ENCODE peak calls at places on chromosomes 5 and 9, in five cellular contexts. One of them, this sample, is unnamed.
A peak's percentile ranks its signal among the peaks of the same experiment; 100 is the strongest.

GRCh38 chr5:134851307-134851923 is 5.6 kb downstream of the C5orf24 start:
- DNase-seq in nephron progenitor cell: no peak
- DNase-seq in cardiac fibroblast: peak; percentile 74
- DNase-seq in GM06990: no peak
- DNase-seq in choroid plexus epithelial cell: peak; percentile 75
- DNase-seq in this sample: no peak

GRCh38 chr5:154358410-154359221 is 87.2 kb upstream of the SAP30L start:
- DNase-seq in choroid plexus epithelial cell: no peak
- DNase-seq in cardiac fibroblast: no peak
- DNase-seq in GM06990: no peak
- DNase-seq in nephron progenitor cell: no peak
- DNase-seq in this sample: no peak

GRCh38 chr5:146098047-146098446 is 7.3 kb downstream of the PLAC8L1 start:
- DNase-seq in nephron progenitor cell: no peak
- DNase-seq in choroid plexus epithelial cell: no peak
- DNase-seq in cardiac fibroblast: no peak
- DNase-seq in GM06990: no peak
- DNase-seq in this sample: no peak

GRCh38 chr5:135700731-135701130 is 121.9 kb upstream of the CXCL14 start:
- DNase-seq in nephron progenitor cell: no peak
- DNase-seq in cardiac fibroblast: no peak
- DNase-seq in choroid plexus epithelial cell: no peak
- DNase-seq in GM06990: no peak
- DNase-seq in this sample: no peak

GRCh38 chr9:69674741-69675438 is 2.7 kb upstream of the APBA1 start:
- DNase-seq in cardiac fibroblast: peak; percentile 93
- DNase-seq in GM06990: no peak
- DNase-seq in choroid plexus epithelial cell: peak; percentile 56
- DNase-seq in nephron progenitor cell: no peak
- DNase-seq in this sample: peak; percentile 68

GRCh38 chr9:124399323-124399962 is 15.8 kb downstream of the PSMB7 start:
- DNase-seq in nephron progenitor cell: no peak
- DNase-seq in GM06990: no peak
- DNase-seq in choroid plexus epithelial cell: peak; percentile 49
- DNase-seq in cardiac fibroblast: peak; percentile 45
- DNase-seq in this sample: no peak

GRCh38 chr9:82332018-82332773 is 343.6 kb downstream of the SPATA31D1 start:
- DNase-seq in choroid plexus epithelial cell: peak; percentile 83
- DNase-seq in cardiac fibroblast: peak; percentile 82
- DNase-seq in nephron progenitor cell: no peak
- DNase-seq in GM06990: no peak
- DNase-seq in this sample: peak; percentile 41

GRCh38 chr5:153256-153655 is 38.0 kb upstream of the LRRC14B start:
- DNase-seq in cardiac fibroblast: peak; percentile 61
- DNase-seq in GM06990: no peak
- DNase-seq in choroid plexus epithelial cell: peak; percentile 48
- DNase-seq in nephron progenitor cell: no peak
- DNase-seq in this sample: no peak

GRCh38 chr9:132670359-132670815 is at the start of gene GTF3C4:
- DNase-seq in nephron progenitor cell: peak; percentile 90
- DNase-seq in GM06990: peak; percentile 84
- DNase-seq in cardiac fibroblast: peak; percentile 82
- DNase-seq in choroid plexus epithelial cell: peak; percentile 79
- DNase-seq in this sample: peak; percentile 38

GRCh38 chr9:90836396-90837080 is 34.9 kb downstream of the SYK start:
- DNase-seq in GM06990: no peak
- DNase-seq in cardiac fibroblast: no peak
- DNase-seq in choroid plexus epithelial cell: peak; percentile 1
- DNase-seq in nephron progenitor cell: no peak
- DNase-seq in this sample: no peak

DNA sequence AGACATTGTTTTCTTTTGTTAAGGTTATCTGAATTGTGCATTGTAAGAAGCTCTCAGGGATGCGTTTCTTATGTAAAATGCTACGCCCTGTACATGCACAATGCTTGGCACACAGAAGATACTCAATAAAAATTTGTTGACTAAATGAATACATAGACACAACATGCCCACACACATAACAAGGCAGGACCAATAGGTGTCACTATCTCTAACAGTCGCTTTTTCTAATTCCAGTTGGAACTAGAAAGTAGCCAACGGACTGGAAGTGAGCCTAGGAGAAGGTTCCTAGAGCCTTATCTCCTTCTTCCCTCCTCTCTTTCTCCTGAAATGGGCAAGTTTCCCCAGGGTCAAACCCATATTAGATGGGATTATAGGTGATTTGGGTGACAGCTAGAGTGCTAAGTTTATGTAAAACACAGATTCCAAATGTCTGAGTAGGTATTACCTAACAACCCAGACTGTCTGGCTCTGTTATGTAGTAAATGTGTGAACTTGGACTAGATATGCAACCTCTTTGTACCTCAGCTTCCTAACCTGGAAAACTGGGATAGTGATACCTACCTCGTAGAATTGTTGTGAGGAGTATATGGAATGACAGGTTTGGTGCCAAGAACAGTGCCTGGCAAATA is 603.0 kb downstream of the RAB3C start:
- DNase-seq in cardiac fibroblast: no peak
- DNase-seq in nephron progenitor cell: no peak
- DNase-seq in choroid plexus epithelial cell: no peak
- DNase-seq in GM06990: no peak
- DNase-seq in this sample: no peak
- TF ChIP-seq CTCF in cardiac fibroblast: no peak
- TF ChIP-seq CTCF in nephron progenitor cell: no peak
- TF ChIP-seq CTCF in choroid plexus epithelial cell: no peak
- TF ChIP-seq CTCF in GM06990: peak; percentile 27
- TF ChIP-seq CTCF in this sample: no peak

GRCh38 chr9:34010979-34011378 is 37.7 kb downstream of the UBAP2 start:
- DNase-seq in GM06990: no peak
- DNase-seq in nephron progenitor cell: no peak
- DNase-seq in cardiac fibroblast: peak; percentile 33
- DNase-seq in choroid plexus epithelial cell: peak; percentile 30
- DNase-seq in this sample: no peak
- TF ChIP-seq CTCF in GM06990: peak; percentile 28
- TF ChIP-seq CTCF in nephron progenitor cell: no peak
- TF ChIP-seq CTCF in cardiac fibroblast: no peak
- TF ChIP-seq CTCF in choroid plexus epithelial cell: peak; percentile 38
- TF ChIP-seq CTCF in this sample: peak; percentile 24

DNA sequence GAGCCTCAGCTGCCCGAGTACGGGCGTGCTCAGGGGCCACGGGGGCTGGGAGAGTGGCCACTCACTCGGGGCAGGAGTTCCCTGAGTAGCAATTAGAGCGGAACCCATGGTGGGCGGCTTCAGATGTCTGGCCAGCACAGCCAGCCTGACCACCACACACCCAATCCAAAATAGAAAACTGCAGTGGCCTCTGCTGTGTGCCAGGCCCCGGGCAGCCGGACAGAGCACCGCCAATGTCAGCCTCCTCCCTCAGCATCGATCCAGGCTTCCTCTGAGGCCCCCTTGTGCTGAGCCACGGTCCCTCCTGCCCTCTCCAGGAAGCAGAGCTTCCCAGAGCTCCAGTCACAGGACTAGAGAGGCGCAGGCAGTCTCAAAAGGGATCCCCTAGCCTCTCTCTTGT is 2.7 kb downstream of the ADAMTS2 start:
- DNase-seq in nephron progenitor cell: peak; percentile 50
- DNase-seq in GM06990: no peak
- DNase-seq in choroid plexus epithelial cell: peak; percentile 60
- DNase-seq in cardiac fibroblast: peak; percentile 68
- DNase-seq in this sample: peak; percentile 57
- TF ChIP-seq CTCF in nephron progenitor cell: no peak
- TF ChIP-seq CTCF in GM06990: no peak
- TF ChIP-seq CTCF in choroid plexus epithelial cell: peak; percentile 70
- TF ChIP-seq CTCF in cardiac fibroblast: peak; percentile 67
- TF ChIP-seq CTCF in this sample: peak; percentile 87

GRCh38 chr9:119375892-119376291 is 6.7 kb upstream of the BRINP1 start:
- DNase-seq in GM06990: no peak
- DNase-seq in nephron progenitor cell: peak; percentile 51
- DNase-seq in cardiac fibroblast: peak; percentile 17
- DNase-seq in choroid plexus epithelial cell: peak; percentile 25
- DNase-seq in this sample: no peak
- TF ChIP-seq CTCF in GM06990: peak; percentile 48
- TF ChIP-seq CTCF in nephron progenitor cell: peak; percentile 58
- TF ChIP-seq CTCF in cardiac fibroblast: no peak
- TF ChIP-seq CTCF in choroid plexus epithelial cell: peak; percentile 25
- TF ChIP-seq CTCF in this sample: peak; percentile 18

GRCh38 chr5:10476878-10477277 is 35.2 kb downstream of the ROPN1L start:
- DNase-seq in nephron progenitor cell: no peak
- DNase-seq in GM06990: no peak
- DNase-seq in cardiac fibroblast: no peak
- DNase-seq in choroid plexus epithelial cell: no peak
- DNase-seq in this sample: no peak

GRCh38 chr5:10479226-10479721 is 37.6 kb downstream of the ROPN1L start:
- DNase-seq in nephron progenitor cell: no peak
- DNase-seq in GM06990: no peak
- DNase-seq in choroid plexus epithelial cell: peak; percentile 76
- DNase-seq in cardiac fibroblast: peak; percentile 80
- DNase-seq in this sample: peak; percentile 24

GRCh38 chr5:10474521-10475075 is 32.9 kb downstream of the ROPN1L start:
- DNase-seq in choroid plexus epithelial cell: no peak
- DNase-seq in GM06990: no peak
- DNase-seq in cardiac fibroblast: peak; percentile 39
- DNase-seq in nephron progenitor cell: no peak
- DNase-seq in this sample: peak; percentile 80

GRCh38 chr5:10478436-10478835 is 36.8 kb downstream of the ROPN1L start:
- DNase-seq in GM06990: no peak
- DNase-seq in choroid plexus epithelial cell: peak; percentile 27
- DNase-seq in nephron progenitor cell: no peak
- DNase-seq in cardiac fibroblast: peak; percentile 36
- DNase-seq in this sample: no peak

GRCh38 chr5:10475931-10476687 is 34.4 kb downstream of the ROPN1L start:
- DNase-seq in nephron progenitor cell: no peak
- DNase-seq in GM06990: no peak
- DNase-seq in choroid plexus epithelial cell: no peak
- DNase-seq in cardiac fibroblast: no peak
- DNase-seq in this sample: no peak
- TF ChIP-seq CTCF in nephron progenitor cell: no peak
- TF ChIP-seq CTCF in GM06990: no peak
- TF ChIP-seq CTCF in choroid plexus epithelial cell: no peak
- TF ChIP-seq CTCF in cardiac fibroblast: no peak
- TF ChIP-seq CTCF in this sample: no peak

GRCh38 chr5:31682847-31683246 is 43.9 kb downstream of the PDZD2 start:
- DNase-seq in cardiac fibroblast: no peak
- DNase-seq in nephron progenitor cell: peak; percentile 20
- DNase-seq in GM06990: no peak
- DNase-seq in choroid plexus epithelial cell: no peak
- DNase-seq in this sample: no peak

GRCh38 chr5:31675472-31675871 is 36.5 kb downstream of the PDZD2 start:
- DNase-seq in choroid plexus epithelial cell: no peak
- DNase-seq in GM06990: no peak
- DNase-seq in cardiac fibroblast: no peak
- DNase-seq in nephron progenitor cell: no peak
- DNase-seq in this sample: no peak

GRCh38 chr5:31678180-31678579 is 39.2 kb downstream of the PDZD2 start:
- DNase-seq in GM06990: no peak
- DNase-seq in nephron progenitor cell: no peak
- DNase-seq in choroid plexus epithelial cell: no peak
- DNase-seq in cardiac fibroblast: no peak
- DNase-seq in this sample: no peak

GRCh38 chr5:31680528-31680927 is 41.6 kb downstream of the PDZD2 start:
- DNase-seq in GM06990: no peak
- DNase-seq in choroid plexus epithelial cell: no peak
- DNase-seq in nephron progenitor cell: no peak
- DNase-seq in cardiac fibroblast: no peak
- DNase-seq in this sample: no peak
- TF ChIP-seq CTCF in GM06990: no peak
- TF ChIP-seq CTCF in choroid plexus epithelial cell: no peak
- TF ChIP-seq CTCF in nephron progenitor cell: no peak
- TF ChIP-seq CTCF in cardiac fibroblast: no peak
- TF ChIP-seq CTCF in this sample: no peak

GRCh38 chr5:81829242-81829641 is 78.3 kb upstream of the SSBP2 start:
- DNase-seq in nephron progenitor cell: no peak
- DNase-seq in cardiac fibroblast: no peak
- DNase-seq in GM06990: no peak
- DNase-seq in choroid plexus epithelial cell: no peak
- DNase-seq in this sample: no peak
- TF ChIP-seq CTCF in nephron progenitor cell: no peak
- TF ChIP-seq CTCF in cardiac fibroblast: no peak
- TF ChIP-seq CTCF in GM06990: no peak
- TF ChIP-seq CTCF in choroid plexus epithelial cell: no peak
- TF ChIP-seq CTCF in this sample: no peak

GRCh38 chr5:42338136-42338535 is 85.1 kb upstream of the GHR start:
- DNase-seq in nephron progenitor cell: no peak
- DNase-seq in choroid plexus epithelial cell: no peak
- DNase-seq in cardiac fibroblast: no peak
- DNase-seq in GM06990: no peak
- DNase-seq in this sample: no peak

GRCh38 chr5:42337607-42338006 is 85.6 kb upstream of the GHR start:
- DNase-seq in GM06990: no peak
- DNase-seq in choroid plexus epithelial cell: no peak
- DNase-seq in cardiac fibroblast: no peak
- DNase-seq in nephron progenitor cell: no peak
- DNase-seq in this sample: no peak

DNA sequence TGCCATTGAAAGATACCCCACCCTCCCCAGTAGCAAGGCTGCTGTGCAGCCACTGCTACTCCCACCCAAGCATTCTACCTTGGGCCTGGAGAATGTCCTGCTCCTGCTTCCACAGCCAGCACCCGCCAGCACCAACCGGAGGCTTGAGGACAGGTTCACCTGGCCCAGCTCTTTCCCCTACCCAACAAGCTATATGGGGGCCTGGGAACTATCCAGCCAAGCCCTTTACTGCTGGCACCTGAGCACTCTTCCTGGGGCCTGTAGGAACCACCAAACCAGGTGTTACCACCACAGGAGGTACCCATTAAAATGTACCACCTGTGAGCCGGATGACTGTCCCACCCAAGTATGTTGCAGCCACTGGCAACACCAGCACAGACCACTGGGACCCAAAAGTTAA is 86.1 kb upstream of the GHR start:
- DNase-seq in GM06990: no peak
- DNase-seq in choroid plexus epithelial cell: no peak
- DNase-seq in cardiac fibroblast: no peak
- DNase-seq in nephron progenitor cell: no peak
- DNase-seq in this sample: no peak
- TF ChIP-seq CTCF in GM06990: no peak
- TF ChIP-seq CTCF in choroid plexus epithelial cell: no peak
- TF ChIP-seq CTCF in cardiac fibroblast: no peak
- TF ChIP-seq CTCF in nephron progenitor cell: no peak
- TF ChIP-seq CTCF in this sample: no peak

DNA sequence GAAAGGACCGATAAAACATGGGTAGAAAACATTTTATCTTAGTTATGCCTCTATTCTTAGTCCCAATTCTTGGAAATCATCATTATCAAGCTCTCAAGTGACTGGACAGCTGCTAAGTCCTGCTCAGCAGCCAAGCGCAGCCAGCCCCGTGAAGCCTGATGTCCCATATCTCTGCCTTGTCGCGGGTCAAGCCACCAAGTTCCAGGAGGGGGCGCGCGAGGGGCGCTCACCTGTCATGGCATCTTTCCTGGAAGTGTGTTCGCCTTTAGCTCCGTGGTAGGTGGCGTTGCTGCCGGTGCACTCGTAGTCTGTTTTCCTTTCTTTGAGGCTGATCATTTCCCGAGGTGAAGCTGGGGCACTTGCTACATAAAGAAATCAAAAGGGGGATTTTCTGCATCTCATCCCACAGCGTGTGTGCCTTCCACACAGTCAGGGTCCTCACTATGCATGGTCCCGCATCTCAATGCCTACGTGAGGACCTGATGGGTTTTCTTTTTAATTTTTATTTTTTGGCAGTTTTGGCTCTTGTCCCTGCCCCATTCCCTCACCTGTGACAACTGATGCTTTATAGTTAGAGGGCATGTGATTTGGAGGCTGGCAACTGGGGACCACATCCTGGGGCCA is 227.0 kb upstream of the DAP start:
- DNase-seq in choroid plexus epithelial cell: peak; percentile 4
- DNase-seq in nephron progenitor cell: peak; percentile 86
- DNase-seq in cardiac fibroblast: peak; percentile 7
- DNase-seq in GM06990: peak; percentile 69
- DNase-seq in this sample: no peak
- TF ChIP-seq CTCF in choroid plexus epithelial cell: peak; percentile 53
- TF ChIP-seq CTCF in nephron progenitor cell: peak; percentile 88
- TF ChIP-seq CTCF in cardiac fibroblast: peak; percentile 41
- TF ChIP-seq CTCF in GM06990: peak; percentile 96
- TF ChIP-seq CTCF in this sample: peak; percentile 45

This sample was measured in AG09319.